ENCODE peak calls at places on chromosomes 13 and 19, in four cellular contexts. L is SK-N-SH, B is astrocyte of the cerebellum, X is cardiac muscle cell. H is an unnamed sample.
A peak's percentile ranks its signal among the peaks of the same experiment; 100 is the strongest.

GRCh38 chr19:40502081-40502480 is 35.3 kb downstream of the SPTBN4 start:
- DNase-seq in B (no peak), X (no peak), L (no peak), H (no peak)

GRCh38 chr19:43502419-43502976 is 2.0 kb downstream of the PHLDB3 start:
- DNase-seq in B (no peak), L (no peak), X (no peak), H (no peak)

GRCh38 chr19:17125728-17126677 is 50.4 kb downstream of the MYO9B start:
- DNase-seq in L (peak; percentile 83), X (peak; percentile 52), B (no peak), H (no peak)

GRCh38 chr13:47508518-47509228 is 492.4 kb downstream of the SUCLA2 start:
- DNase-seq in L (no peak), X (no peak), B (no peak), H (peak; percentile 23)

GRCh38 chr13:23455401-23456185 is 22.1 kb upstream of the SACS start:
- DNase-seq in X (no peak), B (no peak), L (no peak), H (peak; percentile 80)

GRCh38 chr13:98978280-98978679 is 416 bp upstream of the DOCK9 start:
- DNase-seq in L (no peak), B (peak; percentile 95), X (peak; percentile 39), H (peak; percentile 91)

GRCh38 chr19:4082172-4082571 is 15.5 kb upstream of the ZBTB7A start:
- DNase-seq in L (no peak), B (no peak), X (no peak), H (no peak)

GRCh38 chr13:98755729-98756128 is 3.3 kb upstream of the SLC15A1 start:
- DNase-seq in L (no peak), X (no peak), B (no peak), H (no peak)

GRCh38 chr19:46927106-46927505 is 66.3 kb downstream of the ARHGAP35 start:
- DNase-seq in L (no peak), X (no peak), B (no peak), H (peak; percentile 90)

GRCh38 chr13:40315416-40316064 is 350.9 kb downstream of the FOXO1 start:
- DNase-seq in B (no peak), L (no peak), X (peak; percentile 40), H (peak; percentile 75)

GRCh38 chr13:71242191-71242590 is 624.8 kb downstream of the DACH1 start:
- DNase-seq in B (peak; percentile 39), L (no peak), X (peak; percentile 7), H (no peak)

GRCh38 chr13:24208314-24208713 is 47.8 kb downstream of the SPATA13 start:
- DNase-seq in X (peak; percentile 82), L (no peak), B (peak; percentile 79), H (peak; percentile 90)

GRCh38 chr19:19434483-19435045 is 29.1 kb downstream of the GATAD2A start:
- DNase-seq in X (peak; percentile 80), B (no peak), L (no peak), H (no peak)

GRCh38 chr19:46000497-46001246 is 5.4 kb downstream of the CCDC61 start:
- DNase-seq in B (no peak), X (peak; percentile 15), L (peak; percentile 95), H (peak; percentile 66)

GRCh38 chr19:3614858-3615505 is 8.3 kb upstream of the TBXA2R start:
- DNase-seq in B (no peak), X (no peak), L (no peak), H (no peak)

GRCh38 chr19:33047422-33047821 is 17.3 kb downstream of the RHPN2 start:
- DNase-seq in X (peak; percentile 38), L (no peak), B (no peak), H (peak; percentile 96)

GRCh38 chr13:26663801-26664200 is 96.8 kb downstream of the GPR12 start:
- DNase-seq in B (no peak), X (no peak), L (no peak), H (peak; percentile 58)

GRCh38 chr19:13096968-13097330 is 5.7 kb downstream of the LYL1 start:
- DNase-seq in X (no peak), L (no peak), B (no peak), H (no peak)

GRCh38 chr19:18649371-18650047 is 12.7 kb downstream of the KLHL26 start:
- DNase-seq in X (peak; percentile 55), B (peak; percentile 38), L (no peak), H (peak; percentile 71)

GRCh38 chr19:46718157-46718933 is 1.4 kb upstream of the PRKD2 start:
- DNase-seq in L (no peak), X (peak; percentile 41), B (no peak), H (peak; percentile 75)

GRCh38 chr19:3100747-3101730 is 6.9 kb downstream of the GNA11 start:
- DNase-seq in X (no peak), L (no peak), B (no peak), H (no peak)

GRCh38 chr19:45098521-45099464 is 5.8 kb downstream of the PPP1R37 start:
- DNase-seq in X (peak; percentile 65), L (no peak), B (peak; percentile 49), H (no peak)

GRCh38 chr19:33559996-33560395 is 38.4 kb upstream of the PEPD start:
- DNase-seq in L (no peak), X (no peak), B (no peak), H (no peak)

GRCh38 chr13:110485604-110486003 is 75.9 kb downstream of the RAB20 start:
- DNase-seq in B (peak; percentile 27), X (peak; percentile 17), L (no peak), H (no peak)

GRCh38 chr13:106212436-106213010 is 322.9 kb downstream of the EFNB2 start:
- DNase-seq in B (no peak), X (no peak), L (no peak), H (no peak)

GRCh38 chr13:19952850-19953249 is 5.7 kb upstream of the ZMYM2 start:
- DNase-seq in L (no peak), B (no peak), X (no peak), H (peak; percentile 70)

GRCh38 chr19:18417250-18418033 is 1.8 kb upstream of the SSBP4 start:
- DNase-seq in B (no peak), L (peak; percentile 91), X (peak; percentile 96), H (no peak)

GRCh38 chr13:50914301-50914700 is 4.7 kb downstream of the RNASEH2B start:
- DNase-seq in B (no peak), X (no peak), L (no peak), H (no peak)

GRCh38 chr13:50912851-50913250 is 3.3 kb downstream of the RNASEH2B start:
- DNase-seq in B (no peak), L (no peak), X (no peak), H (no peak)

GRCh38 chr13:50910483-50910805 is 853 bp downstream of the RNASEH2B start:
- DNase-seq in L (peak; percentile 73), X (peak; percentile 46), B (no peak), H (peak; percentile 20)

GRCh38 chr13:50911051-50911690 is 1.6 kb downstream of the RNASEH2B start:
- DNase-seq in B (no peak), L (peak; percentile 46), X (peak; percentile 17), H (peak; percentile 34)

GRCh38 chr13:50911937-50912624 is 2.5 kb downstream of the RNASEH2B start:
- DNase-seq in L (peak; percentile 68), X (peak; percentile 92), B (peak; percentile 81), H (peak; percentile 82)
- H3K4me3 ChIP-seq in L (peak overlapping the region; percentile 40), X (no peak overlapping the region), B (no peak overlapping the region), H (no peak overlapping the region)

GRCh38 chr19:35557539-35558399 is 5.7 kb downstream of the ATP4A start:
- DNase-seq in X (peak; percentile 63), B (no peak), L (peak; percentile 96), H (peak; percentile 65)
- TF ChIP-seq CTCF in X (no peak), B (no peak), L (no peak), H (no peak)

GRCh38 chr19:1244693-1245451 is 3.3 kb downstream of the ATP5F1D start:
- DNase-seq in L (no peak), X (no peak), B (no peak), H (no peak)

GRCh38 chr19:1241417-1242095 is at the start of gene ATP5F1D:
- DNase-seq in B (peak; percentile 80), X (peak; percentile 97), L (peak; percentile 93), H (peak; percentile 94)

GRCh38 chr19:1245884-1246816 is 2.2 kb upstream of the MIDN start:
- DNase-seq in B (no peak), L (no peak), X (no peak), H (no peak)

GRCh38 chr19:1245468-1245867 is 2.9 kb upstream of the MIDN start:
- DNase-seq in B (no peak), X (no peak), L (no peak), H (no peak)

DNA sequence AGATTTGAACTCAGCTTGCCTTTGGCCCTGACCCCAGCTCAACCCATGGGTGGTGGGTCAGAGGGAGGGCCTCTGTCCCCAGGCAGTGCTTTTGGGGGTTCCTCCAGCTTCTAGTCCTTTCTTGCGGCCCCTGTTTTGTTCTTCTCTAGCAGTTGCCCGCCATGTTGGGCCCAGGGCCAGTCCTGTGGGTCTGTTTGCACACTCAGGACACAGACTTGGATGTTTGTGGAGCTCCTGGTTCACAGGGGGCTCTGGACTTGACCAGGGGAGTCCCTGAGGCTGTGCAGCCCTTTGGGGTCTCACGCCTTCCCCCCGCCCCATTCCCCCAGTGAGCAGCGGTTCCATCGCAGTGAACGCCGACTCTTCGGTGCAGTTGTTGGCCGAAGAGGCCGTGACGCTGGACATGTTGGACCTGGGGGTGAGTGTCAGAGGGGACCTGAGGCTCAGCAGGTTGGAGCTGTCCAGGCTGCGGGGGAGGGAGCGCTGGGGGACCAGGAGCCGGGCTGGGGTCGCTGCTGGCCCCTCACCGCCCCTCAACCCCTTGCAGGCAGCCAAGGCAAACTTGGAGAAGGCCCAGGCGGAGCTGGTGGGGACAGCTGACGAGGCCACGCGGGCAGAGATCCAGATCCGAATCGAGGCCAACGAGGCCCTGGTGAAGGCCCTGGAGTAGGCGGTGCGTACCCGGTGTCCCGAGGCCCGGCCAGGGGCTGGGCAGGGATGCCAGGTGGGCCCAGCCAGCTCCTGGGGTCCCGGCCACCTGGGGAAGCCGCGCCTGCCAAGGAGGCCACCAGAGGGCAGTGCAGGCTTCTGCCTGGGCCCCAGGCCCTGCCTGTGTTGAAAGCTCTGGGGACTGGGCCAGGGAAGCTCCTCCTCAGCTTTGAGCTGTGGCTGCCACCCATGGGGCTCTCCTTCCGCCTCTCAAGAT is 2.5 kb downstream of the ATP5F1D start:
- DNase-seq in B (peak; percentile 73), X (peak; percentile 90), L (peak; percentile 86), H (peak; percentile 86)
- H3K4me3 ChIP-seq in B (no peak overlapping the region), X (no peak overlapping the region), L (peak overlapping the region; percentile 33), H (peak overlapping the region; percentile 15)

DNA sequence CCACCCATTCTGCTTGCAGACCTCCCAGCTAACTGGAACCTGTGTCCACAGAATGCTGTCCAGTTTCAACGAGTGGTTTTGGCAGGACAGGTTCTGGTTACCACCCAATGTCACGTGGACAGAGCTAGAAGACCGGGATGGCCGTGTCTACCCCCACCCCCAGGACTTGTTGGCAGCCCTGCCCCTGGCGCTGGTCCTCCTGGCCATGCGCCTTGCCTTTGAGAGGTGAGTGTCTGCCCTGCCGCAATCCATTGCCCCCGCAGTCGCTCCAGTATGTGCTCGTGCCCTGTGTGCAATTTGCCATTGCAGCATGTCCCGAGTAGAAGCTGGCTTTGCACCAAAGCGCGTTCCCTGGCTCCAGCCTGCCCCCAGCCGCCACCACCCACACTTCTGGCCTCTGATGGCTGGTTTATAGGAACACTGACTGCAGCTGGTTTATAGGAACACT is 41.9 kb downstream of the CERS4 start:
- DNase-seq in B (peak; percentile 6), L (no peak), X (peak; percentile 58), H (no peak)
- TF ChIP-seq CTCF in B (no peak), L (no peak), X (peak; percentile 11), H (no peak)

H was measured in epithelial cell of esophagus.